ENCODE peak calls at places on chromosomes 7 and 10, in four cellular contexts. H is HepG2, B is HCT116, L is K562. M is an unnamed sample.

GRCh38 chr10:91162050-91162494 is 58.4 kb upstream of the PCGF5 start:
- DNase-seq in L (peak; percentile 18), B (no peak), H (peak; percentile 6), M (no peak)

GRCh38 chr7:94893661-94894060 is 13.7 kb upstream of the PPP1R9A start:
- DNase-seq in H (no peak), L (no peak), B (no peak), M (no peak)

GRCh38 chr7:132440126-132440525 is 136.1 kb downstream of the PLXNA4 start:
- DNase-seq in L (no peak), H (no peak), B (no peak), M (no peak)

GRCh38 chr7:66183700-66184099 is 21.4 kb upstream of the TPST1 start:
- DNase-seq in H (no peak), B (no peak), L (no peak), M (no peak)

GRCh38 chr10:17713133-17713532 is 38.9 kb upstream of the TMEM236 start:
- DNase-seq in B (no peak), L (no peak), H (no peak), M (no peak)

GRCh38 chr10:101602767-101603398 is 14.8 kb downstream of the DPCD start:
- DNase-seq in B (peak; percentile 71), L (peak; percentile 72), H (peak; percentile 70), M (peak; percentile 70)

GRCh38 chr10:14843327-14843988 is 5.4 kb downstream of the HSPA14 start:
- DNase-seq in H (no peak), B (no peak), L (peak; percentile 18), M (no peak)

GRCh38 chr7:94444808-94445207 is 50.1 kb downstream of the COL1A2 start:
- DNase-seq in L (no peak), B (no peak), H (no peak), M (no peak)

GRCh38 chr10:47261556-47261955 is 38.4 kb upstream of the GDF10 start:
- DNase-seq in L (no peak), B (no peak), H (no peak), M (no peak)

GRCh38 chr10:77586719-77587423 is 50.7 kb downstream of the KCNMA1 start:
- DNase-seq in H (no peak), L (no peak), B (no peak), M (no peak)

GRCh38 chr7:135571834-135572233 is 14.1 kb downstream of the NUP205 start:
- DNase-seq in L (no peak), H (no peak), B (no peak), M (no peak)

GRCh38 chr10:96309631-96310358 is 5.6 kb downstream of the DNTT start:
- DNase-seq in B (no peak), L (no peak), H (no peak), M (no peak)

GRCh38 chr10:131747251-131747650 is 153.6 kb upstream of the PPP2R2D start:
- DNase-seq in L (no peak), B (no peak), H (no peak), M (no peak)

GRCh38 chr7:28953628-28954027 is 4.5 kb downstream of the TRIL start:
- DNase-seq in L (no peak), B (no peak), H (no peak), M (no peak)

GRCh38 chr10:115278294-115278693 is 185.1 kb downstream of the ATRNL1 start:
- DNase-seq in L (no peak), B (no peak), H (no peak), M (no peak)

GRCh38 chr10:95755511-95756004 is 405 bp upstream of the ENTPD1 start:
- DNase-seq in H (peak; percentile 6), B (no peak), L (no peak), M (no peak)

GRCh38 chr7:97770845-97771244 is 39.0 kb downstream of the TAC1 start:
- DNase-seq in B (no peak), L (no peak), H (no peak), M (no peak)

GRCh38 chr7:69820479-69821192 is 222.4 kb downstream of the AUTS2 start:
- DNase-seq in B (no peak), L (no peak), H (no peak), M (no peak)

GRCh38 chr10:132554991-132555647 is 17.5 kb downstream of the INPP5A start:
- DNase-seq in H (no peak), B (no peak), L (peak; percentile 79), M (no peak)

GRCh38 chr10:43861966-43862751 is 213.5 kb upstream of the ZNF32 start:
- DNase-seq in H (peak; percentile 31), L (no peak), B (no peak), M (no peak)

GRCh38 chr7:128103498-128104108 is 72.4 kb upstream of the LRRC4 start:
- DNase-seq in H (peak; percentile 85), L (no peak), B (no peak), M (no peak)

GRCh38 chr10:6578221-6579192 is 1.6 kb downstream of the PRKCQ start:
- DNase-seq in H (no peak), L (no peak), B (no peak), M (no peak)

GRCh38 chr7:51031216-51031615 is 248.5 kb upstream of the GRB10 start:
- DNase-seq in H (no peak), L (no peak), B (no peak), M (no peak)

GRCh38 chr7:129882531-129882930 is 70.2 kb downstream of the UBE2H start:
- DNase-seq in L (no peak), B (no peak), H (no peak), M (no peak)

GRCh38 chr10:34430685-34431084 is 384.4 kb downstream of the PARD3 start:
- DNase-seq in L (no peak), H (no peak), B (no peak), M (no peak)

GRCh38 chr7:108455524-108455832 is 758 bp downstream of the NRCAM start:
- DNase-seq in B (no peak), H (no peak), L (no peak), M (no peak)
- TF ChIP-seq TCF7L2 in B (no peak), H (no peak), L (no peak), M (no peak)

GRCh38 chr7:45917658-45918057 is 3.4 kb downstream of the IGFBP3 start:
- DNase-seq in L (peak; percentile 78), H (peak; percentile 28), B (no peak), M (no peak)
- H3K4me3 ChIP-seq in L (no peak overlapping the region), H (no peak overlapping the region), B (no peak overlapping the region), M (no peak overlapping the region)

GRCh38 chr10:103197177-103197576 is 4.1 kb upstream of the NT5C2 start:
- DNase-seq in L (no peak), B (peak; percentile 37), H (peak; percentile 78), M (peak; percentile 61)
- H3K4me1 ChIP-seq in L (peaks cover 32% of the 10 kb centered on the region), B (peaks cover 23% of the 10 kb centered on the region), H (peaks cover 51% of the 10 kb centered on the region), M (peaks cover 35% of the 10 kb centered on the region)

GRCh38 chr7:157660971-157661610 is 324.3 kb downstream of the DNAJB6 start:
- DNase-seq in H (no peak), L (no peak), B (no peak), M (no peak)

GRCh38 chr7:157661611-157661975 is 324.8 kb downstream of the DNAJB6 start:
- DNase-seq in L (no peak), B (no peak), H (no peak), M (no peak)

GRCh38 chr7:157663061-157663863 is 326.5 kb downstream of the DNAJB6 start:
- DNase-seq in L (no peak), B (no peak), H (no peak), M (no peak)

GRCh38 chr7:157664034-157664433 is 327.2 kb downstream of the DNAJB6 start:
- DNase-seq in H (no peak), B (no peak), L (no peak), M (no peak)

DNA sequence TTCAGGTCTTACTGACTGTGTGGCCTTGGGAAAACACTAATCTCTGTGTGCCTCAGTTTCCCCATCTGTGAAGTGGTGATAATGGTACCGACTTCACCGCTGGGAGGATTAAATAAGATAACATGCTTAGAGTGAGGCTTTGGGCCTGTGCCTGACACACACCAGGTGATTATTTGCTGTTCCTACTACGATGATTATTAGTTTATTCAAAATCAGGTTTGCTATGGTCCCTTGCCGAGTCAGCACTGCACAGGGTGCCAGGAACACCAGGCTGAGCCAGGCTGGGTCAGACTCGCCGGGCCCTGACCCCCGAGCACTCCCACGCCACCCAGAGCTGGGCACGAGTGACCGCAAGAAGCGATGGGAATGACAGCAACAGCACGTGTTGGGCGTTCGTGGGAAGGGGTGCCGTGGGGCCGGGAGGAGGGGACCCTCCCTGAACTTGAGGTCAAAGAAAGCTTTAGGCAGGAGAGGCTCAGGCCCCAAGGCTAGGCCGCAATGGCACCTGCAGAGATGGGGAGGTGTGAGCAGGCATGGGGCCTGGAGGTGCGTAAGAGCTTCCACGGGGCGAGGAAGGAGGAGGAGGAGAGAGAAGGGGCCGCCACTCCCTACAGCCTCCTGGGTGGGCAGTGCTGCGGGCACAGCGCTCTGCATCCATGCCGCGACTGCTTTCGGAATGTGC is 325.4 kb downstream of the DNAJB6 start:
- DNase-seq in H (no peak), B (no peak), L (no peak), M (no peak)
- TF ChIP-seq TCF7L2 in H (no peak), B (no peak), L (no peak), M (no peak)

GRCh38 chr7:117065585-117066150 is 112.4 kb downstream of the ST7 start:
- DNase-seq in H (no peak), B (no peak), L (no peak), M (no peak)

GRCh38 chr7:117064688-117065087 is 111.4 kb downstream of the ST7 start:
- DNase-seq in H (no peak), L (no peak), B (no peak), M (no peak)

GRCh38 chr7:117061751-117062150 is 108.5 kb downstream of the ST7 start:
- DNase-seq in H (no peak), L (no peak), B (no peak), M (no peak)

GRCh38 chr7:117066668-117067067 is 113.4 kb downstream of the ST7 start:
- DNase-seq in B (no peak), L (no peak), H (no peak), M (no peak)

DNA sequence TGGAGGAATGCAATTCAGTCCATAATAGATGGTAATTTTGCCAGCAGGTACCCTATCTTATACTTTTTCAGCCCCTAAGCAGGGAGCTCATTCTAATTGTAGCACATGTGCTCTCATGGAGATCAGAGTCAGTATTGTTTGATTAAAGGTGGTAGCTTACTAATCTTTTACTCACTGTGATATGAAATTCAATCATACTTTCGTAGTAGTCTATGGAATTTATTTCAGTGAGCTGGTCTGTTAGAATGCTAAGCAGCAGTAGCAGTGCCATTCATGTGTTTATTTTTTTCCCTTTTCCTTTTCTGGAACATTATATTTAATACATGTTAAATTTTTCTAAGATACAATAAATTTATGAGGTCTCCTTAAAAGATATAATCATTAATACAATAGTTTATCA is 109.0 kb downstream of the ST7 start:
- DNase-seq in H (no peak), L (no peak), B (no peak), M (no peak)
- H3K4me3 ChIP-seq in H (no peak overlapping the region), L (no peak overlapping the region), B (no peak overlapping the region), M (no peak overlapping the region)

GRCh38 chr7:84088669-84089278 is 105.8 kb downstream of the SEMA3A start:
- DNase-seq in B (no peak), L (no peak), H (no peak), M (no peak)
- H3K4me1 ChIP-seq in B (peaks cover 5% of the 10 kb centered on the region), L (no peaks in the 10 kb centered on the region), H (peaks cover 24% of the 10 kb centered on the region), M (peaks cover 15% of the 10 kb centered on the region)